ENCODE peak calls at places on chromosomes 13 and 19, in ten cellular contexts. G, I, Z, A, B, F, K, R, M and V are unnamed samples.

GRCh38 chr19:46791944-46792343 is 3.5 kb upstream of the SLC1A5 start:
- DNase-seq in I (no peak), R (no peak), M (no peak), Z (no peak), K (no peak), G (no peak), A (no peak), B (no peak), F (no peak), V (no peak)

GRCh38 chr19:4139614-4140236 is 13.7 kb upstream of the CREB3L3 start:
- DNase-seq in A (no peak), B (peak), Z (peak), K (peak), I (no peak), G (peak), R (peak), F (peak), M (peak), V (peak)

GRCh38 chr19:47994209-47994802 is at the start of gene ELSPBP1:
- DNase-seq in Z (no peak), G (no peak), A (no peak), M (no peak), K (no peak), B (no peak), R (no peak), I (no peak), F (no peak), V (no peak)

GRCh38 chr19:41705393-41706174 is 2.8 kb upstream of the CEACAM5 start:
- DNase-seq in I (no peak), A (peak), B (peak), M (peak), F (peak), R (no peak), K (no peak), G (peak), Z (no peak), V (no peak)

GRCh38 chr13:114035583-114036501 is 62.0 kb upstream of the C13orf46 start:
- DNase-seq in Z (no peak), F (no peak), K (peak), A (no peak), B (no peak), G (no peak), I (no peak), M (peak), R (no peak), V (no peak)

GRCh38 chr13:80562423-80562822 is 221.5 kb upstream of the SPRY2 start:
- DNase-seq in A (no peak), Z (no peak), G (no peak), F (no peak), I (no peak), R (no peak), B (no peak), M (no peak), K (no peak), V (no peak)

GRCh38 chr13:59750860-59751259 is 412.9 kb downstream of the DIAPH3 start:
- DNase-seq in I (peak), G (peak), B (peak), A (no peak), R (no peak), Z (no peak), K (no peak), F (peak), M (peak), V (peak)

GRCh38 chr19:49624967-49625910 is 14.7 kb downstream of the RRAS start:
- DNase-seq in R (no peak), Z (no peak), G (no peak), I (no peak), A (no peak), F (no peak), B (no peak), M (no peak), K (no peak), V (no peak)

GRCh38 chr13:113023217-113023597 is 54.2 kb downstream of the MCF2L start:
- DNase-seq in B (no peak), Z (no peak), G (no peak), I (no peak), A (no peak), F (no peak), R (no peak), K (no peak), M (no peak), V (no peak)
- TF ChIP-seq CTCF in B (no peak), Z (no peak), G (no peak), I (no peak), A (no peak), F (no peak), R (no peak), K (no peak), M (no peak), V (no peak)

GRCh38 chr19:55674841-55675660 is at the start of gene EPN1:
- DNase-seq in I (peak), G (peak), M (peak), B (peak), R (peak), Z (peak), A (peak), F (peak), K (peak), V (peak)

GRCh38 chr19:55675661-55676354 is 782 bp downstream of the EPN1 start:
- DNase-seq in B (no peak), I (no peak), K (no peak), R (no peak), A (no peak), M (no peak), F (no peak), G (peak), Z (no peak), V (no peak)

GRCh38 chr19:55676889-55677505 is 2.0 kb downstream of the EPN1 start:
- DNase-seq in R (no peak), K (no peak), G (no peak), A (no peak), M (no peak), I (no peak), B (no peak), Z (no peak), F (no peak), V (no peak)

GRCh38 chr19:55677572-55678028 is 2.6 kb downstream of the EPN1 start:
- DNase-seq in F (no peak), R (peak), I (no peak), M (peak), A (no peak), B (no peak), K (no peak), G (no peak), Z (no peak), V (no peak)

DNA sequence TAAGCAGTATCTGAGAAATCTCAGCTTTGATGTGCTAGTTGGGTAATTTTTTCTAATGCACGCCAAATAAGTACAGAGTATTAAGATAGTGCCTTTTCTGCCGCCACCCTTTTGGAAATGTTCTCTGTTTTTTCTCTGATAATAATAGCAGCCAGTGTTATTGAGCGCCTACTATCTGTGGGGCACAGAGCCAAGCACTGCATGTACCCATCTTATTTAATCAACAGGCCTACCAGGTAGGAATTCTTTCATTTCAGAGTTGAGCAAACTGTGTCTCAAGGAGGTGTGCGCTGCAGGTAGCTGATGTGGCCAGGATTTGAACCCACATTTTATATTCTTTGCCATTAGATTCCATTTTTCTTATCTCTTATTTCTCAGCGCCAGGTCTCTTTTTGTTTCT is 1.4 kb downstream of the EPN1 start:
- DNase-seq in I (no peak), K (no peak), Z (no peak), M (no peak), F (no peak), B (no peak), A (no peak), R (peak), G (peak), V (no peak)
- TF ChIP-seq CTCF in I (peak), K (no peak), Z (no peak), M (no peak), F (no peak), B (no peak), A (no peak), R (peak), G (peak), V (peak)

DNA sequence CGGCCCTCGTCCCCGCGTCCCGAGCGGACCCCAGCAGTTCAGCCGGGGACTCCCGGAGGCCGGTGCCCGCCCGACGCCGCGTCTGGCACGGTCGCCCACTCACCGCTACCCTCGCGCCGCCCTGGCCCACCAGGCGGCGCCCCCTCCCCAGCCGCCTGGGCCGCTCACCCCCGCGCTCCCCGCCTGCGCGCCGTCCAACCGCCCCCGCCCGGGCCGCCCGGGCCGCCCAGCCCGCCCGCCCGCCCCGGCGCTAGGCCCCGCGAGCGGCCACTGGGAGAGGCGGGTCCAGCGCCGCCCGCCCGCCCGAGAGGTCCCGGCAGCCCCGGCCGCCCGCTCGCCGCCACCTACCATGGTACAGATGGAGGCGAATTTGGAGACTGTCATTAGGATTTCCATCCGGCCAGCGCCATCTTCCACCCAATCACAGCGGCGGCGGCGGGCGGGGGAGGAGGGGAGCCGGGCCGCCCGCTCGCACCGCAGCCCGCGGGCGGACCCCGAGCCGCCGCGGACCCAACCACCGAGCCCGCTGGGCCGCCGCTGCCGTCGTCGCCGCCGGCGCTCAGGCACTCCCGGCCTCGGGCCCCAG is at the start of gene USP12:
- DNase-seq in I (no peak), G (peak), Z (no peak), K (no peak), A (no peak), B (peak), F (peak), R (no peak), M (no peak), V (no peak)
- TF ChIP-seq CTCF in I (no peak), G (no peak), Z (peak), K (no peak), A (no peak), B (no peak), F (no peak), R (no peak), M (peak), V (peak)

GRCh38 chr19:40403262-40403984 is 9.8 kb downstream of the PRX start:
- DNase-seq in R (peak), B (peak), M (peak), F (peak), K (peak), I (peak), Z (peak), G (peak), A (peak), V (peak)
- TF ChIP-seq CTCF in R (no peak), B (no peak), M (no peak), F (no peak), K (no peak), I (no peak), Z (peak), G (no peak), A (no peak), V (peak)